ENCODE peak calls at places on chromosome 1, in four cellular contexts. C, H, L and E are unnamed samples.

GRCh38 chr1:113142791-113143190 is 69.8 kb downstream of the LRIG2 start:
- DNase-seq in C (no peak), H (no peak), L (no peak), E (no peak)

GRCh38 chr1:159892944-159893343 is 7.0 kb downstream of the CFAP45 start:
- DNase-seq in C (no peak), H (no peak), L (no peak), E (no peak)

GRCh38 chr1:41629571-41629970 is 145.1 kb upstream of the EDN2 start:
- DNase-seq in C (no peak), H (peak), L (peak), E (no peak)

GRCh38 chr1:167120899-167121298 is 27.0 kb downstream of the STYXL2 start:
- DNase-seq in C (no peak), H (no peak), L (no peak), E (no peak)

GRCh38 chr1:1085171-1085841 is 11.2 kb upstream of the RNF223 start:
- DNase-seq in C (no peak), H (no peak), L (no peak), E (no peak)

GRCh38 chr1:92929461-92929860 is 31.8 kb downstream of the DIPK1A start:
- DNase-seq in C (no peak), H (no peak), L (peak), E (no peak)

GRCh38 chr1:93690921-93691789 is 9.5 kb upstream of the BCAR3 start:
- DNase-seq in C (no peak), H (no peak), L (no peak), E (no peak)

GRCh38 chr1:172380441-172381244 is 39.8 kb upstream of the C1orf105 start:
- DNase-seq in C (no peak), H (no peak), L (no peak), E (no peak)

GRCh38 chr1:82226198-82226505 is 425.4 kb downstream of the ADGRL2 start:
- DNase-seq in C (no peak), H (no peak), L (no peak), E (no peak)

GRCh38 chr1:203691454-203691853 is 64.8 kb downstream of the ATP2B4 start:
- DNase-seq in C (no peak), H (no peak), L (no peak), E (no peak)

GRCh38 chr1:203695116-203695515 is 68.5 kb downstream of the ATP2B4 start:
- DNase-seq in C (no peak), H (no peak), L (no peak), E (no peak)

GRCh38 chr1:203696673-203697072 is 68.3 kb upstream of the LAX1 start:
- DNase-seq in C (no peak), H (no peak), L (no peak), E (no peak)

GRCh38 chr1:203690730-203691129 is 64.1 kb downstream of the ATP2B4 start:
- DNase-seq in C (no peak), H (no peak), L (no peak), E (no peak)

GRCh38 chr1:203692565-203693470 is 66.2 kb downstream of the ATP2B4 start:
- DNase-seq in C (no peak), H (peak), L (peak), E (no peak)
- TF ChIP-seq CTCF in C (no peak), H (no peak), L (peak), E (no peak)

GRCh38 chr1:198056255-198056654 is 100.5 kb upstream of the NEK7 start:
- DNase-seq in C (no peak), H (no peak), L (no peak), E (no peak)
- TF ChIP-seq CTCF in C (no peak), H (peak), L (no peak), E (peak)

DNA sequence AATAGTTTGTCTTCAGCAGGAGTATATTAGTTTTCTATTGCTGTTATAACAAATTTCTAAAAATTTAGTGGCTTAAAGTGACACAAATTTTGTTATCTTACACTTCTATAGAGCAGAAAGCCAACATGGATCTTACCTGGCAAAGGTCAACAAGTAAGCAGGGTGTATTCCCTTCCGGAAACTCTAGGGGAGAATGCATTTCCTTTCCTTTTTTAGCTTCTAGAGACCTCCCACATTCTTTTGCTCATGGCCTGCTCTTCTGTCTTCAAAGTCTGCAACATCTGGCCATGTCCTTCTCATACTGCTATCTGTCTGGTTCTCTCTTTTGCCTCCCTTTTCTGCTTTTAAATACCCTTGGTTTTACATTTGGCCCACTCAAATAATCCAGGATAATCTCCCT is 242.6 kb downstream of the ZNF648 start:
- DNase-seq in C (no peak), H (no peak), L (no peak), E (no peak)
- TF ChIP-seq CTCF in C (no peak), H (no peak), L (no peak), E (no peak)

DNA sequence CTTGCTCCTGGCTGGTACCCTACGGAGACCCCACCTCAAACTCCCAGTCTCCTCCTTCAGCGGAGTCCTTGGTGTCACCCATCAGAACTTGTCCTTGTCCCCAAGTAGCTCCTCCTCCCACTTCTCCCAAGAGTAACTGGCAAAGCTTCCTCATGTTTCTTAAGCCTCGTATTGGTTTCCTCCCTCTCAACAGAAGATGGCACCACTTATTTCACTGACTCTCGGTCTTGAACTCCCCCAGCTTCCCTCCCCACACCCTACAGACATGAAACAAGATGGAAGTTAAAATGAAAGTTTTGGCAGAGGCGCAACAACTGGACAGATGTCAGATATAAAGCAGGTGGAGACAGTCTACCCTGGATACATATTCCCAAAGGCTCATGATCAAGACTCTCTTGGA is 13.4 kb downstream of the RAB7B start:
- DNase-seq in C (no peak), H (no peak), L (no peak), E (no peak)
- TF ChIP-seq CTCF in C (no peak), H (no peak), L (no peak), E (no peak)

DNA sequence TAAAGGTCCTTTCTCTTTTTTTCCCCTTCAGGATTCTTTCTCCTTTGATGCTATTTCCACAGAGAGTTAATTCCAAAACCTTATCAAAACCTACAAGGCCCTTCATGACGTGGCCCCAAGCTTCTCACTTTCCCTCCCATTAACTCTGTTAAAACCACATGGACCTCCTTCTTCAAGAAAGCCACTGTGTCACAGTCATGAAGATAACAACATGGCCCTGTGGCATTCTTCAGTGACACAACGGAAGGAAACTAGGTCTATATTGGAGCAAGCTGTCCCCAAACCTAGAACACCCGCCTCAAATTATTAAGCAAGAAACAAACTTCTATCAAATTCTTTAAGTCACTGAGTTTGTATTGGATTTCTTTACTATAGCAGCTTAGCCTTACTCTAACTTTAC is 611.1 kb downstream of the NUF2 start:
- DNase-seq in C (no peak), H (no peak), L (no peak), E (no peak)
- TF ChIP-seq CTCF in C (no peak), H (no peak), L (no peak), E (no peak)

DNA sequence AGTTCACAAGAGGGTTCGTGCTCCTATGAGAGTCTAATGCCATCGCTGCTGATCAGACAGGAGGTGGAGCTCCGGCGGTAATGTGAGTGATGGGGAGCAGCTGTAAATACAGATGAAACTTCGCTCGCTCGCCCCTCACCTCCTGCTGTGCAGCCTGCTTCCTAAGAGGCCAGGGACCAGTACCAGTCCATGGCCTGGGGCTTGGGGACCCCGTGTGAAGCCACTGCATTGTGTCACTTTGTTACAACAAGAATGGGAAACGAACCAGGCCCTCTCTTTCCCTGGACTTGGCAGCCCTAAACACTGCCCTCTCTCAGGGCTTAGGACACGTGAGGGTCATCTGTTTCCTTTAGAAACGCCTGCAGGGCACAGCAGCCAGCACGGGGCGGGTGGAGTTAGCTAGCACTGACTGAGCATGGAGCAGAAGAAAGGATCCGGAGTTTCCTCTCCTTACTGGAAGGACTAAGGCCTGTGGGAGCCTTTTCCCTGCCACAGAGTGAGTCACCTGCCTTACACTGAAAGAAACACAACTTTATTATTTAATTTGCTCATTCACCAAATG is 185.2 kb upstream of the TMEM51 start:
- DNase-seq in C (no peak), H (no peak), L (peak), E (no peak)
- TF ChIP-seq CTCF in C (no peak), H (no peak), L (no peak), E (no peak)

GRCh38 chr1:110262846-110263631 is 52.9 kb downstream of the KCNC4 start:
- DNase-seq in C (no peak), H (no peak), L (no peak), E (no peak)
- TF ChIP-seq CTCF in C (no peak), H (no peak), L (no peak), E (no peak)

GRCh38 chr1:30742963-30743559 is 14.5 kb downstream of the LAPTM5 start:
- DNase-seq in C (no peak), H (no peak), L (no peak), E (no peak)

GRCh38 chr1:30745156-30745833 is 12.3 kb downstream of the LAPTM5 start:
- DNase-seq in C (no peak), H (no peak), L (no peak), E (no peak)

GRCh38 chr1:30744060-30744756 is 13.4 kb downstream of the LAPTM5 start:
- DNase-seq in C (no peak), H (peak), L (peak), E (no peak)

GRCh38 chr1:30742300-30742962 is 15.1 kb downstream of the LAPTM5 start:
- DNase-seq in C (no peak), H (no peak), L (no peak), E (no peak)

DNA sequence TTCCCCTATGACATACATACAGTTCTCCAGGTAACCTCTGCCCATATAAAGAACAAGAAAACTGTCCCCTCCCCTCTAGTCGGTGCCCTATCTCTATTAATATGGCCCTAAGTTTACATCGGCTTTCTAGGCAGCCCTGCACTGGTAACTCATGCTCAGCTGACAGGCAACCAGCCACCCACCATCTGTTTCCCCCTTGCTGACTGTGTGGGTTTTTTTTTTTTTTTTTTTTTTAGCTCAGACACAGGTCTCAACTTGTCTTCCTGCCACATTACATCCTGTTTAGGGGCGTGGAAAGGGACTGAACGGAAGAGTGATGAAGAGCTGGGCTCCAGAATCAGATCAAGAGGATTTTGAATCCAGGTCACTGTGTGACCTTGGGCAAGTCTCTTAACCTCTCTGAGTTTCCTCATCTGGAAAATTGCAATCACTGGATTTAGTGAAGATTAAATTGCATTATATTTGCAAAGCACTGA is 14.0 kb downstream of the LAPTM5 start:
- DNase-seq in C (no peak), H (no peak), L (no peak), E (no peak)
- TF ChIP-seq CTCF in C (no peak), H (no peak), L (no peak), E (no peak)